ENCODE peak calls at places on chromosomes 16 and 17, in ten cellular contexts. M is amniotic stem cell; Z is activated CD4-positive, alpha-beta memory T cell treated with anti-CD3 and anti-CD28 coated beads, Interleukin-2, amount 10 ng/mL, durations not matched to agents 7 days and 5 days; S is activated naive CD4-positive, alpha-beta T cell treated with Interleukin-2 at 50 U/mL for 16 hours; A is AG09309; Y is NCI-H69; O is AG08396; I is stimulated activated CD4-positive, alpha-beta T cell treated with anti-CD3 and anti-CD28 coated beads, Interleukin-4, amount 100 ng/mL, for 1 hour; L is activated effector memory CD4-positive, alpha-beta T cell treated with anti-CD3 and anti-CD28 coated beads, Interleukin-2, amount 50 U/mL, for 16 hours; H is SW 1271. G is an unnamed sample.

GRCh38 chr16:65342231-65342866 is 220.5 kb upstream of the CDH11 start:
- DNase-seq in M (no peak), Z (no peak), S (no peak), A (no peak), Y (no peak), O (no peak), I (no peak), L (no peak), H (no peak), G (no peak)

GRCh38 chr16:1003551-1004347 is 22.2 kb downstream of the SOX8 start:
- DNase-seq in M (no peak), Z (peak; percentile 67), S (peak; percentile 64), A (no peak), Y (no peak), O (no peak), I (peak; percentile 59), L (peak; percentile 82), H (no peak), G (no peak)

GRCh38 chr16:74216319-74216718 is 80.3 kb upstream of the PSMD7 start:
- DNase-seq in M (no peak), Z (no peak), S (no peak), A (no peak), Y (no peak), O (no peak), I (no peak), L (no peak), H (no peak), G (no peak)

GRCh38 chr17:913207-913606 is 66.4 kb downstream of the NXN start:
- DNase-seq in M (no peak), Z (no peak), S (no peak), A (no peak), Y (no peak), O (no peak), I (no peak), L (no peak), H (no peak), G (no peak)

GRCh38 chr17:42484304-42484703 is 25.6 kb downstream of the ATP6V0A1 start:
- DNase-seq in M (no peak), Z (peak; percentile 81), S (peak; percentile 76), A (no peak), Y (no peak), O (no peak), I (peak; percentile 39), L (peak; percentile 84), H (no peak), G (peak; percentile 70)

GRCh38 chr16:22694887-22695382 is 119.0 kb upstream of the HS3ST2 start:
- DNase-seq in M (peak; percentile 17), Z (no peak), S (no peak), A (peak; percentile 52), Y (no peak), O (peak; percentile 88), I (no peak), L (no peak), H (no peak), G (no peak)

GRCh38 chr17:35089846-35090193 is 26.3 kb upstream of the RFFL start:
- DNase-seq in M (no peak), Z (peak; percentile 51), S (peak; percentile 54), A (no peak), Y (peak; percentile 55), O (no peak), I (peak; percentile 51), L (peak; percentile 78), H (no peak), G (no peak)

GRCh38 chr16:31064882-31065461 is 9.1 kb downstream of the ZNF668 start:
- DNase-seq in M (peak; percentile 64), Z (no peak), S (no peak), A (peak; percentile 86), Y (no peak), O (peak; percentile 97), I (no peak), L (no peak), H (peak; percentile 80), G (no peak)

GRCh38 chr17:74757502-74757901 is 9.1 kb downstream of the NHERF1 start:
- DNase-seq in M (no peak), Z (no peak), S (no peak), A (no peak), Y (peak; percentile 84), O (no peak), I (no peak), L (no peak), H (no peak), G (no peak)

GRCh38 chr16:56983211-56983751 is 6.1 kb upstream of the NLRC5 start:
- DNase-seq in M (no peak), Z (no peak), S (no peak), A (no peak), Y (peak; percentile 25), O (no peak), I (no peak), L (no peak), H (no peak), G (no peak)

GRCh38 chr17:40516581-40517285 is 15.3 kb upstream of the TNS4 start:
- DNase-seq in M (no peak), Z (peak; percentile 87), S (peak; percentile 57), A (no peak), Y (peak; percentile 21), O (no peak), I (no peak), L (peak; percentile 84), H (peak; percentile 84), G (peak; percentile 60)

GRCh38 chr16:29852654-29853053 is 10.4 kb downstream of the CDIPT start:
- DNase-seq in M (no peak), Z (no peak), S (no peak), A (no peak), Y (no peak), O (peak; percentile 28), I (no peak), L (no peak), H (no peak), G (no peak)

GRCh38 chr16:55051571-55051970 is 120.9 kb downstream of the IRX5 start:
- DNase-seq in M (no peak), Z (no peak), S (no peak), A (no peak), Y (no peak), O (no peak), I (no peak), L (no peak), H (no peak), G (no peak)

GRCh38 chr17:7855643-7856080 is 796 bp downstream of the TMEM88 start:
- DNase-seq in M (no peak), Z (peak; percentile 16), S (no peak), A (no peak), Y (no peak), O (no peak), I (no peak), L (peak; percentile 76), H (no peak), G (no peak)

GRCh38 chr17:9016941-9017552 is 4.3 kb upstream of the NTN1 start:
- DNase-seq in M (no peak), Z (no peak), S (no peak), A (no peak), Y (no peak), O (no peak), I (no peak), L (no peak), H (no peak), G (no peak)

GRCh38 chr17:164536-165235 is 16.8 kb downstream of the DOC2B start:
- DNase-seq in M (no peak), Z (no peak), S (peak; percentile 34), A (peak; percentile 11), Y (no peak), O (peak; percentile 67), I (no peak), L (no peak), H (peak; percentile 18), G (no peak)

GRCh38 chr16:3182608-3183444 is 5.2 kb upstream of the OR1F1 start:
- DNase-seq in M (no peak), Z (peak; percentile 47), S (peak; percentile 46), A (no peak), Y (peak; percentile 82), O (peak; percentile 79), I (peak; percentile 40), L (peak; percentile 71), H (peak; percentile 61), G (no peak)

GRCh38 chr16:82888616-82889015 is 261.8 kb downstream of the CDH13 start:
- DNase-seq in M (peak; percentile 16), Z (no peak), S (no peak), A (peak; percentile 58), Y (peak; percentile 84), O (no peak), I (no peak), L (no peak), H (no peak), G (no peak)

GRCh38 chr16:19900590-19900989 is 15.9 kb upstream of the GPRC5B start:
- DNase-seq in M (no peak), Z (no peak), S (no peak), A (no peak), Y (no peak), O (no peak), I (no peak), L (no peak), H (no peak), G (no peak)

GRCh38 chr17:56822725-56823124 is 11.0 kb downstream of the C17orf67 start:
- DNase-seq in M (no peak), Z (no peak), S (no peak), A (no peak), Y (no peak), O (no peak), I (no peak), L (no peak), H (no peak), G (no peak)

GRCh38 chr17:31200287-31200686 is 96.8 kb downstream of the OMG start:
- DNase-seq in M (no peak), Z (no peak), S (no peak), A (no peak), Y (no peak), O (no peak), I (no peak), L (no peak), H (no peak), G (no peak)

GRCh38 chr16:48906076-48906475 is 296.1 kb upstream of the N4BP1 start:
- DNase-seq in M (no peak), Z (no peak), S (no peak), A (no peak), Y (no peak), O (no peak), I (no peak), L (no peak), H (no peak), G (no peak)

GRCh38 chr16:20611350-20611902 is 35.3 kb upstream of the ACSM2B start:
- DNase-seq in M (no peak), Z (no peak), S (no peak), A (no peak), Y (no peak), O (no peak), I (no peak), L (no peak), H (no peak), G (no peak)

G was measured in GM12878.